ENCODE peak calls at places on chromosomes 16 and 17, in four cellular contexts. One of them, this sample, is unnamed.

GRCh38 chr17:62062936-62063335 is 2.1 kb downstream of the MED13 start:
- DNase-seq in GM18507: no peak
- DNase-seq in SW 1271: no peak
- DNase-seq in neural progenitor cell: no peak
- DNase-seq in this sample: no peak

GRCh38 chr16:11794991-11795886 is 1.8 kb downstream of the ZC3H7A start:
- DNase-seq in GM18507: no peak
- DNase-seq in SW 1271: no peak
- DNase-seq in neural progenitor cell: no peak
- DNase-seq in this sample: no peak

GRCh38 chr17:32302037-32302436 is 36.4 kb downstream of the RHBDL3 start:
- DNase-seq in GM18507: no peak
- DNase-seq in SW 1271: no peak
- DNase-seq in neural progenitor cell: no peak
- DNase-seq in this sample: no peak

GRCh38 chr16:88999457-89000206 is 22.6 kb upstream of the CBFA2T3 start:
- DNase-seq in GM18507: no peak
- DNase-seq in SW 1271: no peak
- DNase-seq in neural progenitor cell: no peak
- DNase-seq in this sample: no peak

GRCh38 chr17:36864827-36865320 is 72.4 kb upstream of the LHX1 start:
- DNase-seq in GM18507: no peak
- DNase-seq in SW 1271: no peak
- DNase-seq in neural progenitor cell: no peak
- DNase-seq in this sample: no peak

GRCh38 chr17:33371377-33371776 is 78.3 kb upstream of the ASIC2 start:
- DNase-seq in GM18507: no peak
- DNase-seq in SW 1271: no peak
- DNase-seq in neural progenitor cell: no peak
- DNase-seq in this sample: no peak

GRCh38 chr16:49485663-49486062 is 112.1 kb downstream of the C16orf78 start:
- DNase-seq in GM18507: no peak
- DNase-seq in SW 1271: no peak
- DNase-seq in neural progenitor cell: no peak
- DNase-seq in this sample: no peak

GRCh38 chr17:8152981-8153549 is 861 bp upstream of the PER1 start:
- DNase-seq in GM18507: no peak
- DNase-seq in SW 1271: no peak
- DNase-seq in neural progenitor cell: no peak
- DNase-seq in this sample: no peak

GRCh38 chr17:76567634-76568432 is 17.8 kb downstream of the ST6GALNAC2 start:
- DNase-seq in GM18507: no peak
- DNase-seq in SW 1271: no peak
- DNase-seq in neural progenitor cell: no peak
- DNase-seq in this sample: no peak

GRCh38 chr16:15836965-15837611 is 19.7 kb downstream of the MYH11 start:
- DNase-seq in GM18507: no peak
- DNase-seq in SW 1271: no peak
- DNase-seq in neural progenitor cell: no peak
- DNase-seq in this sample: no peak

GRCh38 chr16:11004957-11005610 is 60.7 kb downstream of the CLEC16A start:
- DNase-seq in GM18507: no peak
- DNase-seq in SW 1271: no peak
- DNase-seq in neural progenitor cell: no peak
- DNase-seq in this sample: no peak